ENCODE peak calls at places on chromosomes 13 and 19, in seven cellular contexts. One of them, this sample, is unnamed.

GRCh38 chr19:1074512-1075283 is 7.7 kb downstream of the ARHGAP45 start:
- DNase-seq in effector memory CD4-positive, alpha-beta T cell: peak
- DNase-seq in fibroblast of the aortic adventitia: no peak
- DNase-seq in pancreas: peak
- DNase-seq in non-pigmented ciliary epithelial cell: no peak
- DNase-seq in CD4-positive, alpha-beta T cell: peak
- DNase-seq in thoracic aorta: no peak
- DNase-seq in this sample: no peak

GRCh38 chr19:4064073-4064550 is 2.6 kb downstream of the ZBTB7A start:
- DNase-seq in non-pigmented ciliary epithelial cell: no peak
- DNase-seq in CD4-positive, alpha-beta T cell: no peak
- DNase-seq in pancreas: peak
- DNase-seq in effector memory CD4-positive, alpha-beta T cell: no peak
- DNase-seq in thoracic aorta: no peak
- DNase-seq in fibroblast of the aortic adventitia: no peak
- DNase-seq in this sample: no peak

GRCh38 chr19:30649934-30650614 is 277.9 kb downstream of the ZNF536 start:
- DNase-seq in pancreas: no peak
- DNase-seq in effector memory CD4-positive, alpha-beta T cell: no peak
- DNase-seq in non-pigmented ciliary epithelial cell: no peak
- DNase-seq in thoracic aorta: no peak
- DNase-seq in fibroblast of the aortic adventitia: peak
- DNase-seq in CD4-positive, alpha-beta T cell: no peak
- DNase-seq in this sample: peak

GRCh38 chr13:50094615-50095293 is 79.5 kb downstream of the KCNRG start:
- DNase-seq in effector memory CD4-positive, alpha-beta T cell: no peak
- DNase-seq in CD4-positive, alpha-beta T cell: no peak
- DNase-seq in thoracic aorta: no peak
- DNase-seq in pancreas: no peak
- DNase-seq in non-pigmented ciliary epithelial cell: no peak
- DNase-seq in fibroblast of the aortic adventitia: peak
- DNase-seq in this sample: peak

GRCh38 chr19:16585808-16586476 is 13.7 kb upstream of the SLC35E1 start:
- DNase-seq in effector memory CD4-positive, alpha-beta T cell: peak
- DNase-seq in pancreas: no peak
- DNase-seq in CD4-positive, alpha-beta T cell: no peak
- DNase-seq in non-pigmented ciliary epithelial cell: no peak
- DNase-seq in thoracic aorta: no peak
- DNase-seq in fibroblast of the aortic adventitia: no peak
- DNase-seq in this sample: no peak

GRCh38 chr19:50002386-50002960 is 22.7 kb downstream of the VRK3 start:
- DNase-seq in non-pigmented ciliary epithelial cell: no peak
- DNase-seq in effector memory CD4-positive, alpha-beta T cell: no peak
- DNase-seq in thoracic aorta: no peak
- DNase-seq in pancreas: no peak
- DNase-seq in fibroblast of the aortic adventitia: peak
- DNase-seq in CD4-positive, alpha-beta T cell: no peak
- DNase-seq in this sample: no peak

GRCh38 chr13:111050539-111050879 is 64.6 kb upstream of the ARHGEF7 start:
- DNase-seq in pancreas: no peak
- DNase-seq in CD4-positive, alpha-beta T cell: no peak
- DNase-seq in non-pigmented ciliary epithelial cell: no peak
- DNase-seq in thoracic aorta: no peak
- DNase-seq in effector memory CD4-positive, alpha-beta T cell: no peak
- DNase-seq in fibroblast of the aortic adventitia: no peak
- DNase-seq in this sample: no peak

GRCh38 chr19:39380521-39381502 is 10.1 kb downstream of the PAF1 start:
- DNase-seq in effector memory CD4-positive, alpha-beta T cell: no peak
- DNase-seq in thoracic aorta: no peak
- DNase-seq in CD4-positive, alpha-beta T cell: no peak
- DNase-seq in pancreas: no peak
- DNase-seq in fibroblast of the aortic adventitia: no peak
- DNase-seq in non-pigmented ciliary epithelial cell: no peak
- DNase-seq in this sample: no peak

GRCh38 chr19:49858591-49858985 is 7.6 kb downstream of the PTOV1 start:
- DNase-seq in CD4-positive, alpha-beta T cell: no peak
- DNase-seq in thoracic aorta: no peak
- DNase-seq in effector memory CD4-positive, alpha-beta T cell: no peak
- DNase-seq in pancreas: no peak
- DNase-seq in non-pigmented ciliary epithelial cell: no peak
- DNase-seq in fibroblast of the aortic adventitia: no peak
- DNase-seq in this sample: no peak

GRCh38 chr19:41887711-41888382 is 4.9 kb downstream of the ARHGEF1 start:
- DNase-seq in effector memory CD4-positive, alpha-beta T cell: peak
- DNase-seq in non-pigmented ciliary epithelial cell: peak
- DNase-seq in thoracic aorta: no peak
- DNase-seq in CD4-positive, alpha-beta T cell: peak
- DNase-seq in pancreas: peak
- DNase-seq in fibroblast of the aortic adventitia: no peak
- DNase-seq in this sample: no peak

GRCh38 chr13:57624565-57625435 is 6.7 kb upstream of the PCDH17 start:
- DNase-seq in fibroblast of the aortic adventitia: peak
- DNase-seq in pancreas: no peak
- DNase-seq in non-pigmented ciliary epithelial cell: no peak
- DNase-seq in effector memory CD4-positive, alpha-beta T cell: no peak
- DNase-seq in thoracic aorta: no peak
- DNase-seq in CD4-positive, alpha-beta T cell: no peak
- DNase-seq in this sample: peak

GRCh38 chr19:35049456-35049855 is 7.9 kb downstream of the HPN start:
- DNase-seq in pancreas: no peak
- DNase-seq in non-pigmented ciliary epithelial cell: no peak
- DNase-seq in fibroblast of the aortic adventitia: no peak
- DNase-seq in effector memory CD4-positive, alpha-beta T cell: no peak
- DNase-seq in CD4-positive, alpha-beta T cell: no peak
- DNase-seq in thoracic aorta: no peak
- DNase-seq in this sample: no peak

GRCh38 chr19:50155520-50156109 is 7.5 kb downstream of the IZUMO2 start:
- DNase-seq in non-pigmented ciliary epithelial cell: no peak
- DNase-seq in fibroblast of the aortic adventitia: no peak
- DNase-seq in thoracic aorta: no peak
- DNase-seq in CD4-positive, alpha-beta T cell: no peak
- DNase-seq in effector memory CD4-positive, alpha-beta T cell: no peak
- DNase-seq in pancreas: no peak
- DNase-seq in this sample: no peak

GRCh38 chr19:51470966-51471365 is 7.4 kb upstream of the CEACAM18 start:
- DNase-seq in CD4-positive, alpha-beta T cell: no peak
- DNase-seq in effector memory CD4-positive, alpha-beta T cell: no peak
- DNase-seq in fibroblast of the aortic adventitia: peak
- DNase-seq in pancreas: no peak
- DNase-seq in thoracic aorta: no peak
- DNase-seq in non-pigmented ciliary epithelial cell: no peak
- DNase-seq in this sample: no peak

GRCh38 chr13:113267642-113268405 is 29.2 kb upstream of the LAMP1 start:
- DNase-seq in non-pigmented ciliary epithelial cell: no peak
- DNase-seq in pancreas: no peak
- DNase-seq in effector memory CD4-positive, alpha-beta T cell: no peak
- DNase-seq in thoracic aorta: no peak
- DNase-seq in CD4-positive, alpha-beta T cell: no peak
- DNase-seq in fibroblast of the aortic adventitia: no peak
- DNase-seq in this sample: no peak